ENCODE peak calls at places on chromosomes 12 and 14, in nine cellular contexts. One of them, this sample, is unnamed. For H3K4me1 and H3K27me3, the result is how much of the 10 kb centered on the place peaks cover.

GRCh38 chr14:67514650-67515385 is 18.3 kb upstream of the PLEKHH1 start:
- DNase-seq in GM23338: peak
- DNase-seq in left ventricle myocardium inferior: peak
- DNase-seq in Peyer's patch: peak
- DNase-seq in neural progenitor cell: peak
- DNase-seq in iPS DF 6.9: no peak
- DNase-seq in tibial nerve: no peak
- DNase-seq in tibial artery: peak
- DNase-seq in heart right ventricle: peak
- DNase-seq in this sample: peak

GRCh38 chr12:104710940-104711725 is 247.0 kb downstream of the SLC41A2 start:
- DNase-seq in neural progenitor cell: no peak
- DNase-seq in iPS DF 6.9: no peak
- DNase-seq in tibial artery: no peak
- DNase-seq in heart right ventricle: no peak
- DNase-seq in left ventricle myocardium inferior: no peak
- DNase-seq in Peyer's patch: no peak
- DNase-seq in GM23338: no peak
- DNase-seq in tibial nerve: no peak
- DNase-seq in this sample: no peak

GRCh38 chr12:55652352-55652751 is 15.7 kb downstream of the OR10P1 start:
- DNase-seq in tibial artery: no peak
- DNase-seq in left ventricle myocardium inferior: no peak
- DNase-seq in GM23338: no peak
- DNase-seq in heart right ventricle: no peak
- DNase-seq in iPS DF 6.9: no peak
- DNase-seq in tibial nerve: no peak
- DNase-seq in Peyer's patch: no peak
- DNase-seq in neural progenitor cell: no peak
- DNase-seq in this sample: no peak

GRCh38 chr14:31268216-31268615 is 60.6 kb upstream of the HECTD1 start:
- DNase-seq in GM23338: no peak
- DNase-seq in iPS DF 6.9: no peak
- DNase-seq in neural progenitor cell: no peak
- DNase-seq in left ventricle myocardium inferior: no peak
- DNase-seq in heart right ventricle: no peak
- DNase-seq in Peyer's patch: no peak
- DNase-seq in tibial nerve: no peak
- DNase-seq in tibial artery: no peak
- DNase-seq in this sample: no peak

GRCh38 chr14:77186911-77187648 is 5.5 kb downstream of the TMEM63C start:
- DNase-seq in neural progenitor cell: peak
- DNase-seq in tibial nerve: no peak
- DNase-seq in tibial artery: no peak
- DNase-seq in left ventricle myocardium inferior: no peak
- DNase-seq in heart right ventricle: no peak
- DNase-seq in Peyer's patch: no peak
- DNase-seq in iPS DF 6.9: no peak
- DNase-seq in GM23338: peak
- DNase-seq in this sample: no peak

GRCh38 chr14:57362356-57362755 is 28.0 kb upstream of the NAA30 start:
- DNase-seq in tibial nerve: no peak
- DNase-seq in GM23338: no peak
- DNase-seq in tibial artery: no peak
- DNase-seq in Peyer's patch: no peak
- DNase-seq in heart right ventricle: no peak
- DNase-seq in neural progenitor cell: no peak
- DNase-seq in iPS DF 6.9: no peak
- DNase-seq in left ventricle myocardium inferior: no peak
- DNase-seq in this sample: no peak

GRCh38 chr14:20302042-20302761 is 3.5 kb downstream of the TTC5 start:
- DNase-seq in neural progenitor cell: no peak
- DNase-seq in iPS DF 6.9: no peak
- DNase-seq in Peyer's patch: no peak
- DNase-seq in heart right ventricle: no peak
- DNase-seq in left ventricle myocardium inferior: no peak
- DNase-seq in tibial artery: no peak
- DNase-seq in tibial nerve: no peak
- DNase-seq in GM23338: no peak
- DNase-seq in this sample: no peak

GRCh38 chr12:76762556-76762955 is 1.4 kb upstream of the ZDHHC17 start:
- DNase-seq in iPS DF 6.9: peak
- DNase-seq in tibial artery: no peak
- DNase-seq in Peyer's patch: no peak
- DNase-seq in tibial nerve: no peak
- DNase-seq in left ventricle myocardium inferior: no peak
- DNase-seq in GM23338: peak
- DNase-seq in neural progenitor cell: peak
- DNase-seq in heart right ventricle: no peak
- DNase-seq in this sample: no peak

GRCh38 chr12:100857418-100857817 is 62.8 kb downstream of the ANO4 start:
- DNase-seq in iPS DF 6.9: no peak
- DNase-seq in heart right ventricle: no peak
- DNase-seq in GM23338: no peak
- DNase-seq in Peyer's patch: no peak
- DNase-seq in tibial artery: no peak
- DNase-seq in tibial nerve: no peak
- DNase-seq in neural progenitor cell: no peak
- DNase-seq in left ventricle myocardium inferior: no peak
- DNase-seq in this sample: no peak

GRCh38 chr12:67263416-67263960 is 5.7 kb upstream of the CAND1 start:
- DNase-seq in neural progenitor cell: no peak
- DNase-seq in GM23338: no peak
- DNase-seq in heart right ventricle: no peak
- DNase-seq in tibial artery: no peak
- DNase-seq in tibial nerve: no peak
- DNase-seq in Peyer's patch: no peak
- DNase-seq in left ventricle myocardium inferior: no peak
- DNase-seq in iPS DF 6.9: no peak
- DNase-seq in this sample: no peak

GRCh38 chr12:50282581-50283229 is 615 bp downstream of the LIMA1 start:
- DNase-seq in Peyer's patch: no peak
- DNase-seq in neural progenitor cell: no peak
- DNase-seq in tibial nerve: no peak
- DNase-seq in GM23338: no peak
- DNase-seq in heart right ventricle: no peak
- DNase-seq in iPS DF 6.9: no peak
- DNase-seq in left ventricle myocardium inferior: no peak
- DNase-seq in tibial artery: peak
- DNase-seq in this sample: no peak

GRCh38 chr14:89516173-89516572 is 99.1 kb upstream of the FOXN3 start:
- DNase-seq in tibial nerve: no peak
- DNase-seq in heart right ventricle: no peak
- DNase-seq in tibial artery: no peak
- DNase-seq in left ventricle myocardium inferior: no peak
- DNase-seq in iPS DF 6.9: no peak
- DNase-seq in Peyer's patch: no peak
- DNase-seq in GM23338: no peak
- DNase-seq in neural progenitor cell: no peak
- DNase-seq in this sample: no peak

GRCh38 chr12:122076743-122077495 is 1.6 kb upstream of the MLXIP start:
- DNase-seq in heart right ventricle: no peak
- DNase-seq in tibial nerve: no peak
- DNase-seq in left ventricle myocardium inferior: no peak
- DNase-seq in neural progenitor cell: no peak
- DNase-seq in GM23338: no peak
- DNase-seq in iPS DF 6.9: no peak
- DNase-seq in Peyer's patch: peak
- DNase-seq in tibial artery: no peak
- DNase-seq in this sample: peak

GRCh38 chr12:6958609-6959375 is 7.6 kb downstream of the PTPN6 start:
- DNase-seq in GM23338: no peak
- DNase-seq in heart right ventricle: peak
- DNase-seq in neural progenitor cell: no peak
- DNase-seq in left ventricle myocardium inferior: peak
- DNase-seq in Peyer's patch: peak
- DNase-seq in tibial nerve: no peak
- DNase-seq in tibial artery: no peak
- DNase-seq in iPS DF 6.9: no peak
- DNase-seq in this sample: no peak

GRCh38 chr14:85701763-85702162 is 171.8 kb downstream of the FLRT2 start:
- DNase-seq in left ventricle myocardium inferior: no peak
- DNase-seq in tibial nerve: no peak
- DNase-seq in Peyer's patch: no peak
- DNase-seq in tibial artery: no peak
- DNase-seq in heart right ventricle: no peak
- DNase-seq in GM23338: no peak
- DNase-seq in neural progenitor cell: no peak
- DNase-seq in iPS DF 6.9: no peak
- DNase-seq in this sample: no peak

DNA sequence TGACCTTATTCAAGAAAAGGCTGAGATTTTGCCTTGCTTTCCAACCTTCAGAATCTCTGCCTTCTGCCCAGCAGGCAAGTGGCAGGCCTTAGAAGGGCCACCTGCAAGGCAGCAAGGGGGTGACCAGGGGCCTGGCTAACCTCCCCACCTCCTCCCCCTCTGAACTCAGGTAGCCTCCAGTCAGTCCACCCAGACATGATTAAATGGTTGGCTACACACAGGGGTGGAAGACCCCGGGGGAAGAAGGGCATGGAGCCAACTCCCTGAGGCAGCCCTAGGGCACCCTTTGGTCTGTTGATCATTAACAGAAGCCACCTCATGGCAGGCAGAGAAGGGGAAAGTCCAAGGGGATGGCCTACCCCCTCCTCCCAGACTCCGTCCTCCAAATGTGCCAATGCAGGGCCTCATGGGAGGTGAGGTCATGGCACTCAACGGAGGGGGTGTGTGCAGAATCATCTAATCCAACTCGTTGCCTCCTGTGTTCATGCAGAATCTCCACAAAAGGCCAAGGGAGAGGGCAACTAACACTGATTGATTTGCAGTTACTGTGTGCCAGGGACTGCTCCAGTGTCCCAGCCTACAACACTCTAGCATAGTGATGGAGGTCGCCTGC is 8.5 kb downstream of the ZFP36L1 start:
- DNase-seq in iPS DF 6.9: no peak
- DNase-seq in left ventricle myocardium inferior: no peak
- DNase-seq in GM23338: no peak
- DNase-seq in tibial nerve: no peak
- DNase-seq in tibial artery: no peak
- DNase-seq in neural progenitor cell: no peak
- DNase-seq in heart right ventricle: no peak
- DNase-seq in Peyer's patch: peak
- DNase-seq in this sample: no peak
- H3K4me1 ChIP-seq in iPS DF 6.9: under half
- H3K4me1 ChIP-seq in left ventricle myocardium inferior: half or more
- H3K4me1 ChIP-seq in GM23338: under half
- H3K4me1 ChIP-seq in tibial nerve: half or more
- H3K4me1 ChIP-seq in tibial artery: half or more
- H3K4me1 ChIP-seq in neural progenitor cell: under half
- H3K4me1 ChIP-seq in heart right ventricle: half or more
- H3K4me1 ChIP-seq in Peyer's patch: under half
- H3K4me1 ChIP-seq in this sample: under half

DNA sequence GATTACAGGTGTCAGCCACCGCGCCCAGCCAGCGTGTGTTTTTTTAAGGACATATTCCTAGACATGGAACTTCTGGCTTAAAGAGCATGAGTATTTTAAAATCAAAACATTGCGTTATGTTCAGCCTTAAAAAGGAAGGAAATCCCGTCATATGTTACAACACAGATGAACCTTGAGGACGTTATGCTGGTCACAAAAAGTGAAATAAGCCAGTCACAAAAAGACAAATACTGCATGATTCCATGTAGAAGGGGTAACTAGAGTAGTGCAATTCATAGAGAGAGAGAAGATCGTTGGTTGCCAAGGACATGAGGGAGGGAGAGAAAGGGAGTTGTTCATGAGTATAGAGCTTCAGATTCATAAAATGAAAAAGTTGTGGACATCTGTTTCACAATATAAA is 53.9 kb downstream of the ACACB start:
- DNase-seq in iPS DF 6.9: no peak
- DNase-seq in tibial nerve: no peak
- DNase-seq in left ventricle myocardium inferior: no peak
- DNase-seq in heart right ventricle: no peak
- DNase-seq in GM23338: no peak
- DNase-seq in neural progenitor cell: no peak
- DNase-seq in tibial artery: no peak
- DNase-seq in Peyer's patch: no peak
- DNase-seq in this sample: no peak
- H3K27ac ChIP-seq in iPS DF 6.9: no peak
- H3K27ac ChIP-seq in tibial nerve: no peak
- H3K27ac ChIP-seq in left ventricle myocardium inferior: no peak
- H3K27ac ChIP-seq in heart right ventricle: no peak
- H3K27ac ChIP-seq in GM23338: no peak
- H3K27ac ChIP-seq in neural progenitor cell: no peak
- H3K27ac ChIP-seq in tibial artery: no peak
- H3K27ac ChIP-seq in Peyer's patch: no peak
- H3K27ac ChIP-seq in this sample: no peak

DNA sequence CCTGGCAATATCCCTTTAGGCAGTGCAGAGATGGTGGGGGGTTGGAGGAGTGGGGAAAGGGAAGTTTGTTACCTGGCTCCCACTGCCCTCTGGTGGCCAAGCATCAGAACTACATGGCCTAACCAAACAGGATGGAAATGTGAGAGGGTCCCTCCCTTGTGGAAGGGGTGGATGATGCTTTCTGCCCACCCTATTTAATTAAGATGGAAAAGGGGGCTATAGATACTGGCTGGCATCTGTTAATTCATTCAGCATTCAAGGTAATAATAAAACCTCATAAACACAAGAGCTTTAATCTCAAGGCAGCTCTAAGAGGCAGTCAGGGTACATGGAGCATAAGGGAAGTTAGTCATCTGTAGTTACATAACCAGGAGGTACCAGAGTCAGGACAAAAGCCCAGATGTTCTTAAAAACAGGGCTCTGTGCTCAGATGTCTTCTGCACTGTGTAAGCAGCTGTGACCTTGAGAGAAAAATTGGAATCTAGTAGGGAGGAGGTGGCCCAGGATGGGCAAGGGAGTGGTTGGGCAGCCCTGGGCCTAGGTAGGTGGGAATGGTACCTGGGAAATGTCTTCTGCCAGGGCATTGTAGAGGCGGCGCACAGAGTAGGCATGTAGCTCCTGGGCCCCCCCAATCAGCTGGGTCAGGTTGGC is 4.6 kb downstream of the AP1G2 start:
- DNase-seq in left ventricle myocardium inferior: peak
- DNase-seq in heart right ventricle: no peak
- DNase-seq in GM23338: peak
- DNase-seq in Peyer's patch: no peak
- DNase-seq in tibial nerve: no peak
- DNase-seq in iPS DF 6.9: no peak
- DNase-seq in tibial artery: no peak
- DNase-seq in neural progenitor cell: peak
- DNase-seq in this sample: no peak
- H3K27me3 ChIP-seq in left ventricle myocardium inferior: under half
- H3K27me3 ChIP-seq in heart right ventricle: under half
- H3K27me3 ChIP-seq in GM23338: under half
- H3K27me3 ChIP-seq in Peyer's patch: under half
- H3K27me3 ChIP-seq in tibial nerve: under half
- H3K27me3 ChIP-seq in iPS DF 6.9: under half
- H3K27me3 ChIP-seq in tibial artery: under half
- H3K27me3 ChIP-seq in neural progenitor cell: under half
- H3K27me3 ChIP-seq in this sample: under half

DNA sequence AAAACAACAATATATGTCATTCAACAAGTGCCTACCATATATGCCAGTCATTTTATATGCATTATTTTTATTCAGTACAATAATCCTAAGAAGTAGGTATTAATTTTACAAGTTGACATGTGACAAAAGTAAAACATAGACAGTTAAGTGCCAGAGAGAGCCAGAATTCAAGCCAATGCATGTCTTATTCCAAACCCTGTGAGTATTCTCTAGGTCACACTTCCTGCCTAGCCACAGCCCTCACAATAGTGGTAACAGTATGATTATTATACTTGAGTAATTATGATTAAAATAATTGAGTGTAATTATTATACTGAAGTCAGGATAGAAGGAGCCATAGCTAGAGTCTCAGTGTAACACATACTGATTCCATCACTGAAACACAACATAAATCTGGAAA is 52.2 kb downstream of the KIF21A start:
- DNase-seq in left ventricle myocardium inferior: no peak
- DNase-seq in neural progenitor cell: no peak
- DNase-seq in Peyer's patch: no peak
- DNase-seq in GM23338: no peak
- DNase-seq in tibial nerve: no peak
- DNase-seq in tibial artery: no peak
- DNase-seq in heart right ventricle: no peak
- DNase-seq in iPS DF 6.9: no peak
- DNase-seq in this sample: no peak
- H3K4me1 ChIP-seq in left ventricle myocardium inferior: half or more
- H3K4me1 ChIP-seq in neural progenitor cell: under half
- H3K4me1 ChIP-seq in Peyer's patch: under half
- H3K4me1 ChIP-seq in GM23338: half or more
- H3K4me1 ChIP-seq in tibial nerve: under half
- H3K4me1 ChIP-seq in tibial artery: under half
- H3K4me1 ChIP-seq in heart right ventricle: under half
- H3K4me1 ChIP-seq in iPS DF 6.9: under half
- H3K4me1 ChIP-seq in this sample: under half

This sample was measured in aorta.